ENCODE peak calls at places on chromosomes 12 and 14, in seven cellular contexts. P is right lobe of liver, C is heart left ventricle, J is HCT116, A is GM12878, D is IMR-90, B is HepG2. K is an unnamed sample.

GRCh38 chr14:55038708-55039107 is 11.7 kb downstream of the SOCS4 start:
- ATAC-seq in P (no peak), C (no peak), J (no peak), A (peak), D (no peak), B (no peak), K (no peak)

GRCh38 chr14:52877628-52878027 is 73.2 kb downstream of the FERMT2 start:
- ATAC-seq in P (no peak), C (peak), J (no peak), A (no peak), D (no peak), B (no peak), K (peak)

GRCh38 chr12:65334534-65334933 is 56.1 kb downstream of the MSRB3 start:
- ATAC-seq in P (no peak), C (peak), J (no peak), A (no peak), D (no peak), B (no peak), K (peak)

GRCh38 chr14:20601522-20601921 is 10.3 kb upstream of the RNASE12 start:
- ATAC-seq in P (no peak), C (no peak), J (no peak), A (no peak), D (no peak), B (no peak), K (no peak)

GRCh38 chr14:74349757-74350156 is 1.5 kb downstream of the VRTN start:
- ATAC-seq in P (no peak), C (no peak), J (no peak), A (no peak), D (no peak), B (no peak), K (no peak)

GRCh38 chr14:67276131-67276530 is 34.9 kb downstream of the PALS1 start:
- ATAC-seq in P (peak), C (no peak), J (no peak), A (no peak), D (no peak), B (no peak), K (no peak)

GRCh38 chr12:122206111-122206881 is 2.8 kb downstream of the B3GNT4 start:
- ATAC-seq in P (peak), C (peak), J (no peak), A (no peak), D (no peak), B (peak), K (no peak)

GRCh38 chr12:115010324-115010995 is 326.5 kb upstream of the TBX3 start:
- ATAC-seq in P (peak), C (no peak), J (no peak), A (no peak), D (no peak), B (no peak), K (no peak)

GRCh38 chr14:96626916-96627315 is 124.7 kb downstream of the PAPOLA start:
- ATAC-seq in P (no peak), C (no peak), J (no peak), A (no peak), D (no peak), B (no peak), K (no peak)

GRCh38 chr12:89880695-89881350 is 172.2 kb upstream of the ATP2B1 start:
- ATAC-seq in P (peak), C (no peak), J (no peak), A (peak), D (no peak), B (no peak), K (no peak)

GRCh38 chr14:92692822-92693226 is 55.6 kb downstream of the LGMN start:
- ATAC-seq in P (peak), C (peak), J (no peak), A (peak), D (peak), B (no peak), K (peak)

GRCh38 chr12:31218203-31219025 is 107.5 kb downstream of the SINHCAF start:
- ATAC-seq in P (no peak), C (no peak), J (no peak), A (no peak), D (no peak), B (no peak), K (no peak)

GRCh38 chr12:64744422-64745258 is 14.6 kb downstream of the GNS start:
- ATAC-seq in P (no peak), C (no peak), J (no peak), A (no peak), D (peak), B (peak), K (no peak)

GRCh38 chr12:69055706-69056105 is 122.7 kb upstream of the CPM start:
- ATAC-seq in P (no peak), C (no peak), J (no peak), A (no peak), D (no peak), B (no peak), K (peak)

GRCh38 chr14:71703477-71703876 is 228.8 kb upstream of the RGS6 start:
- ATAC-seq in P (no peak), C (peak), J (no peak), A (no peak), D (peak), B (no peak), K (no peak)

DNA sequence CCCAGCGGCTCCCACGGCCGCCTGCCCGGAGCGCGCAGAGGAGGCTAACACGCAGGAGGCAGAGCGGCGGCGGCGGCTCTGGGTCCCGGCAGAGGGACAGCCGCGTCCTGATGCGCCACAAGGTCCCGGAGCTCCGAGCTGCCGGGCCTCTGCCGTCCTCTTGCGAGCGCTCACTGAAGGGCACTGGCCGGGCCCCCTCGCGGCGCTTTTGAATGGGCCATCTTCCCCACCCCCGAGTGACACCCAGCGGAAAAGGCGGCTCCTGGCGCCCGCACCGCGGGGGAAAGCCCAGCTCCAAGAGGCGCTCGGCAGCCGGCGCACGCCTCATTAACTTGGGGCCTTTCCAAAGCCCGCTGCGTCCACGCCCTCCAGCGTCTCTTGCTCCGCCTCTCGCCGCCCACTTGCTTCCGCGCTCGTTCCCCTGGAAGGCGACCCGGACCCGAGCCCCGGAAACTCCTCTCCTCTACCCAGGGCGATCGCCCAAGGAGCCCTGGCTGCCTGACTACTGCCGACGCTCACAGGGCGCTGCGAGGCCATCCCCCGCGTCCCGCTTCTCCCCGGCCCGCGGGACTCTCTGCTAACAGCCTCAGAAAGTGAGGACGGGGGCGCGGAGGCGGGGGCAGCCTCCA is at the start of gene PHLDA1:
- ATAC-seq in P (peak), C (peak), J (peak), A (peak), D (peak), B (peak), K (peak)
- TF ChIP-seq POLR2A in P (peak), C (no peak), J (peak), A (peak), D (peak), B (peak), K (peak)

GRCh38 chr12:56230449-56231183 is 765 bp downstream of the SLC39A5 start:
- ATAC-seq in P (peak), C (no peak), J (peak), A (peak), D (no peak), B (peak), K (no peak)
- H3K27ac ChIP-seq in P (no peak), C (no peak), J (no peak), A (no peak), D (no peak), B (peak), K (no peak)

DNA sequence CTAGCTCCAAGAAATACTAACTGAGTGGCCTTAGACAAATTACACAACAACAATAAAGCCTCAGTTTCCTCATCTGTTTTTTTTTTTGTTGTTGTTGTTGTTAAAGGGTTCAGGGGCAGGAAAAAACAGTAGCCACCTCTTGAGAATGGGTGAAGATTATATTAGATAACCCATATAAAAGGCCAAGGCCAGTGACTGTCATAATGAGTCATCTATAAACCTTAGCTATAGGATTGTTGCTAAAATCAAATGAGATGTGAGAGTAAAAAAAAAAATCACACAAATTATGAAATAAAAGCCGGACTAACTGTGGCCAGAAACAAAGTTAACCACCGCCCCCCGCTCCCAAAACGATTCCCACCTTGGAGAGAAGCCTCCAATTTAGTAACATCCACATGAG is 1.3 kb downstream of the NAA25 start:
- ATAC-seq in P (no peak), C (no peak), J (no peak), A (no peak), D (no peak), B (no peak), K (no peak)
- H3K4me3 ChIP-seq in P (peak), C (peak), J (peak), A (peak), D (peak), B (peak), K (no peak)

GRCh38 chr12:109449845-109450532 is 27.1 kb downstream of the KCTD10 start:
- ATAC-seq in P (no peak), C (no peak), J (peak), A (no peak), D (no peak), B (peak), K (peak)
- TF ChIP-seq POLR2A in P (no peak), C (no peak), J (no peak), A (no peak), D (no peak), B (no peak), K (no peak)

GRCh38 chr12:51085757-51086156 is 2.4 kb upstream of the CSRNP2 start:
- ATAC-seq in P (no peak), C (no peak), J (no peak), A (no peak), D (no peak), B (no peak), K (no peak)

GRCh38 chr12:51082561-51083139 is 746 bp downstream of the CSRNP2 start:
- ATAC-seq in P (peak), C (no peak), J (peak), A (no peak), D (peak), B (no peak), K (peak)

GRCh38 chr12:51086933-51087332 is 3.5 kb upstream of the CSRNP2 start:
- ATAC-seq in P (no peak), C (no peak), J (no peak), A (no peak), D (no peak), B (no peak), K (no peak)

GRCh38 chr12:51080136-51080535 is 3.3 kb downstream of the CSRNP2 start:
- ATAC-seq in P (no peak), C (no peak), J (no peak), A (no peak), D (no peak), B (no peak), K (no peak)

GRCh38 chr12:51083140-51083833 is at the start of gene CSRNP2:
- ATAC-seq in P (peak), C (peak), J (peak), A (peak), D (peak), B (peak), K (peak)
- H3K27ac ChIP-seq in P (peak), C (peak), J (peak), A (peak), D (peak), B (peak), K (peak)

GRCh38 chr12:83603106-83603505 is 916.4 kb downstream of the TMTC2 start:
- ATAC-seq in P (no peak), C (no peak), J (no peak), A (no peak), D (no peak), B (no peak), K (no peak)
- H3K4me3 ChIP-seq in P (no peak), C (no peak), J (no peak), A (no peak), D (no peak), B (no peak), K (no peak)

GRCh38 chr12:49365542-49365941 is 1.7 kb upstream of the SPATS2 start:
- ATAC-seq in P (no peak), C (no peak), J (no peak), A (no peak), D (no peak), B (no peak), K (no peak)

GRCh38 chr12:49368240-49368600 is 958 bp downstream of the SPATS2 start:
- ATAC-seq in P (no peak), C (no peak), J (no peak), A (no peak), D (no peak), B (no peak), K (no peak)

GRCh38 chr12:49367381-49368239 is at the start of gene SPATS2:
- ATAC-seq in P (no peak), C (peak), J (peak), A (peak), D (peak), B (no peak), K (no peak)

GRCh38 chr12:49364989-49365388 is 2.3 kb upstream of the SPATS2 start:
- ATAC-seq in P (no peak), C (no peak), J (no peak), A (no peak), D (no peak), B (no peak), K (no peak)

GRCh38 chr12:49366652-49367380 is 446 bp upstream of the SPATS2 start:
- ATAC-seq in P (peak), C (peak), J (peak), A (peak), D (peak), B (peak), K (peak)
- TF ChIP-seq POLR2A in P (peak), C (peak), J (peak), A (peak), D (peak), B (peak), K (peak)

GRCh38 chr12:32545413-32545970 is 133.6 kb upstream of the DNM1L start:
- ATAC-seq in P (no peak), C (no peak), J (no peak), A (no peak), D (no peak), B (no peak), K (no peak)
- H3K27ac ChIP-seq in P (no peak), C (no peak), J (no peak), A (no peak), D (no peak), B (no peak), K (no peak)

GRCh38 chr12:10968765-10969456 is 17.8 kb downstream of the TAS2R50 start:
- ATAC-seq in P (peak), C (peak), J (no peak), A (no peak), D (peak), B (no peak), K (peak)
- H3K4me3 ChIP-seq in P (no peak), C (no peak), J (no peak), A (no peak), D (no peak), B (no peak), K (no peak)

DNA sequence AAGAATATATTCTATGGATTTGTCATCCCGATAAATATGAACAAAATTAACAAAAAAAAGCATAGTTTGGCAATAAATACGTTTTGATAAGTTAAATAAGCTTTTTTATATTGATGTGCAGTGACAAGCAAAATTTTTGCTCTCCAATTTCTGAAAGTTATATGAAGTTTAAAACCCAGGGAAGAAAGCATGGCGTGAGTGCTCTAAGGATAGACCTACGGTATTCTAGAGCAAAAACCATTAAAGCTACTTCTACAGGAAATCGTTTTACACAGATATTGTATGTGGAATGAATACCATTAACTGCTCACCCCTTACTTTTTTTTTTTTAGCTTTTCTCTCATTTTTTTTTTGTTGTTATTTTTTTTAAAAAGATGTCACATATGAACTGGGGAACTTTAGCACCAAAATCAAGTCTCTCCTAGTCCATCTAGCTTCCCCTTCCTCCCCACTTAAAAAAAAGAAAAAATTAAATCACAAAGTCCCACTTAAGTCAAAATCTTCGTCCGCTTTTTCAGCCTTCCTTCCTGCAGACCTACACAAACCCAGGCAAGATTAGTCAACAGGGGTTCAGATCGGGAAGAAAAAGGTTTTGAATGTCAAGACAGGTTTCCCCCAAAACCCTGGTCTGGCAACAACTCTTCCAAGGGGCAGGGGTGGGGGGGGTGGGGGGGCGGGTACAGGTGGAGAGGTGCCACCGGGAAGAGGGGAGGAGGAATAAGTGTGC is 4.4 kb downstream of the ZFP36L1 start:
- ATAC-seq in P (no peak), C (no peak), J (no peak), A (no peak), D (no peak), B (no peak), K (no peak)
- TF ChIP-seq POLR2A in P (no peak), C (no peak), J (no peak), A (no peak), D (no peak), B (peak), K (no peak)

K was measured in gastroesophageal sphincter.